ENCODE peak calls at places on chromosomes 13 and 19, in ten cellular contexts. U, Z, F, Y, J, V, E, W, K and Q are unnamed samples.

GRCh38 chr13:106110241-106110855 is 425.1 kb downstream of the EFNB2 start:
- DNase-seq in U (peak; percentile 82), Z (no peak), F (no peak), Y (no peak), J (no peak), V (no peak), E (no peak), W (no peak), K (no peak), Q (no peak)

GRCh38 chr19:23254141-23254910 is 4.1 kb upstream of the ZNF724 start:
- DNase-seq in U (no peak), Z (no peak), F (no peak), Y (no peak), J (no peak), V (no peak), E (no peak), W (no peak), K (no peak), Q (no peak)

GRCh38 chr19:55528030-55528801 is 8.7 kb downstream of the SBK2 start:
- DNase-seq in U (peak; percentile 37), Z (no peak), F (no peak), Y (no peak), J (no peak), V (peak; percentile 19), E (no peak), W (no peak), K (no peak), Q (no peak)

GRCh38 chr13:98976941-98977340 is 923 bp downstream of the DOCK9 start:
- DNase-seq in U (peak; percentile 54), Z (no peak), F (no peak), Y (no peak), J (no peak), V (peak; percentile 41), E (no peak), W (no peak), K (no peak), Q (no peak)

GRCh38 chr13:48505597-48506091 is 27.2 kb downstream of the RCBTB2 start:
- DNase-seq in U (peak; percentile 88), Z (no peak), F (no peak), Y (no peak), J (no peak), V (no peak), E (peak; percentile 73), W (peak; percentile 64), K (no peak), Q (peak; percentile 92)

GRCh38 chr13:66835040-66835628 is 395.0 kb downstream of the PCDH9 start:
- DNase-seq in U (no peak), Z (peak; percentile 6), F (no peak), Y (peak; percentile 20), J (no peak), V (peak; percentile 67), E (no peak), W (peak; percentile 13), K (peak; percentile 39), Q (no peak)

GRCh38 chr13:22061371-22061805 is 390.5 kb downstream of the FGF9 start:
- DNase-seq in U (no peak), Z (no peak), F (peak; percentile 49), Y (no peak), J (no peak), V (no peak), E (peak; percentile 45), W (no peak), K (no peak), Q (no peak)

GRCh38 chr19:46821512-46822359 is 28.9 kb downstream of the AP2S1 start:
- DNase-seq in U (no peak), Z (no peak), F (peak; percentile 47), Y (no peak), J (no peak), V (no peak), E (peak; percentile 40), W (no peak), K (no peak), Q (no peak)

GRCh38 chr13:76939215-76939614 is 9.1 kb upstream of the ACOD1 start:
- DNase-seq in U (peak; percentile 60), Z (no peak), F (no peak), Y (no peak), J (no peak), V (no peak), E (no peak), W (no peak), K (no peak), Q (no peak)

GRCh38 chr19:10587022-10587838 is at the start of gene AP1M2:
- DNase-seq in U (no peak), Z (no peak), F (no peak), Y (peak; percentile 85), J (no peak), V (no peak), E (no peak), W (no peak), K (no peak), Q (no peak)

GRCh38 chr19:16001481-16002312 is 52.9 kb downstream of the OR10H4 start:
- DNase-seq in U (peak; percentile 77), Z (no peak), F (no peak), Y (no peak), J (no peak), V (peak; percentile 45), E (no peak), W (peak; percentile 35), K (peak; percentile 54), Q (no peak)

GRCh38 chr13:46321494-46322225 is 65.4 kb downstream of the RUBCNL start:
- DNase-seq in U (peak; percentile 67), Z (no peak), F (peak; percentile 61), Y (no peak), J (no peak), V (peak; percentile 64), E (peak; percentile 57), W (peak; percentile 43), K (peak; percentile 53), Q (peak; percentile 56)

GRCh38 chr13:85970727-85971126 is 171.5 kb upstream of the SLITRK6 start:
- DNase-seq in U (no peak), Z (no peak), F (no peak), Y (no peak), J (no peak), V (peak; percentile 22), E (no peak), W (no peak), K (no peak), Q (no peak)

GRCh38 chr13:23433171-23434153 is at the start of gene SACS:
- DNase-seq in U (peak; percentile 55), Z (no peak), F (no peak), Y (no peak), J (no peak), V (peak; percentile 65), E (no peak), W (peak; percentile 52), K (peak; percentile 55), Q (no peak)

GRCh38 chr13:75050419-75051066 is 431.4 kb downstream of the TBC1D4 start:
- DNase-seq in U (peak; percentile 64), Z (no peak), F (no peak), Y (no peak), J (no peak), V (peak; percentile 24), E (no peak), W (peak; percentile 3), K (peak; percentile 37), Q (no peak)

GRCh38 chr13:40963927-40964326 is 55.2 kb downstream of the ELF1 start:
- DNase-seq in U (peak; percentile 30), Z (no peak), F (no peak), Y (no peak), J (no peak), V (peak; percentile 43), E (no peak), W (no peak), K (no peak), Q (no peak)

GRCh38 chr13:39106216-39106995 is 68.2 kb downstream of the NHLRC3 start:
- DNase-seq in U (no peak), Z (no peak), F (no peak), Y (peak; percentile 41), J (no peak), V (peak; percentile 0), E (no peak), W (no peak), K (no peak), Q (no peak)

GRCh38 chr19:48489608-48490216 is 20.5 kb downstream of the CYTH2 start:
- DNase-seq in U (peak; percentile 34), Z (no peak), F (peak; percentile 69), Y (peak; percentile 95), J (peak; percentile 47), V (peak; percentile 40), E (peak; percentile 63), W (no peak), K (peak; percentile 35), Q (peak; percentile 60)

GRCh38 chr13:79349011-79349410 is 57.0 kb downstream of the RBM26 start:
- DNase-seq in U (peak; percentile 20), Z (no peak), F (no peak), Y (no peak), J (no peak), V (peak; percentile 15), E (no peak), W (no peak), K (no peak), Q (no peak)

GRCh38 chr13:31035162-31035951 is 102.9 kb downstream of the TEX26 start:
- DNase-seq in U (peak; percentile 50), Z (no peak), F (no peak), Y (no peak), J (no peak), V (no peak), E (no peak), W (peak; percentile 66), K (no peak), Q (no peak)

GRCh38 chr19:49767380-49767779 is 579 bp downstream of the AP2A1 start:
- DNase-seq in U (no peak), Z (no peak), F (no peak), Y (no peak), J (no peak), V (peak; percentile 5), E (no peak), W (no peak), K (no peak), Q (no peak)

GRCh38 chr13:78194904-78195639 is 276.4 kb upstream of the EDNRB start:
- DNase-seq in U (peak; percentile 16), Z (no peak), F (no peak), Y (no peak), J (no peak), V (peak; percentile 12), E (no peak), W (no peak), K (no peak), Q (no peak)